ENCODE peak calls at places on chromosomes 5 and 9, in six cellular contexts. V is left ventricle myocardium inferior; P is CD4-positive, alpha-beta memory T cell; R is mesenchymal stem cell; Y is psoas muscle; E is cardiac muscle cell. U is an unnamed sample.

GRCh38 chr5:85334-85995 is 6.5 kb upstream of the PLEKHG4B start:
- DNase-seq in V (no peak), P (no peak), R (no peak), Y (no peak), E (no peak), U (no peak)

GRCh38 chr5:122736086-122736485 is 38.8 kb upstream of the SNX2 start:
- DNase-seq in V (no peak), P (no peak), R (no peak), Y (no peak), E (no peak), U (no peak)

GRCh38 chr5:38672059-38672791 is 115.8 kb upstream of the LIFR start:
- DNase-seq in V (no peak), P (no peak), R (peak; percentile 89), Y (no peak), E (peak; percentile 94), U (peak; percentile 39)

GRCh38 chr9:75866273-75866871 is 24.1 kb upstream of the PCSK5 start:
- DNase-seq in V (no peak), P (no peak), R (peak; percentile 49), Y (no peak), E (peak; percentile 66), U (peak; percentile 56)

GRCh38 chr9:22097712-22098111 is 88.6 kb upstream of the CDKN2B start:
- DNase-seq in V (no peak), P (no peak), R (peak; percentile 87), Y (no peak), E (peak; percentile 84), U (no peak)

GRCh38 chr9:82363666-82364065 is 375.1 kb downstream of the SPATA31D1 start:
- DNase-seq in V (no peak), P (no peak), R (no peak), Y (no peak), E (no peak), U (no peak)

GRCh38 chr9:18485691-18486090 is 11.7 kb downstream of the ADAMTSL1 start:
- DNase-seq in V (no peak), P (no peak), R (peak; percentile 40), Y (no peak), E (peak; percentile 53), U (no peak)

GRCh38 chr5:168734657-168735344 is 155.6 kb upstream of the PANK3 start:
- DNase-seq in V (peak; percentile 71), P (no peak), R (peak; percentile 8), Y (peak; percentile 87), E (peak; percentile 57), U (no peak)

GRCh38 chr9:25742241-25742640 is 64.0 kb upstream of the TUSC1 start:
- DNase-seq in V (no peak), P (no peak), R (no peak), Y (no peak), E (no peak), U (no peak)

GRCh38 chr5:177310757-177311173 is 933 bp downstream of the MXD3 start:
- DNase-seq in V (no peak), P (no peak), R (peak; percentile 43), Y (peak; percentile 54), E (peak; percentile 38), U (peak; percentile 45)

GRCh38 chr5:126139086-126139485 is 284.1 kb upstream of the GRAMD2B start:
- DNase-seq in V (no peak), P (no peak), R (no peak), Y (no peak), E (no peak), U (no peak)

GRCh38 chr5:65820373-65820772 is 98.4 kb downstream of the NLN start:
- DNase-seq in V (no peak), P (no peak), R (no peak), Y (no peak), E (no peak), U (peak; percentile 9)

GRCh38 chr9:130433168-130433946 is 11.4 kb upstream of the ASS1 start:
- DNase-seq in V (peak; percentile 44), P (no peak), R (peak; percentile 67), Y (peak; percentile 53), E (peak; percentile 69), U (peak; percentile 70)

GRCh38 chr5:105503950-105504349 is 1941.4 kb upstream of the NUDT12 start:
- DNase-seq in V (no peak), P (no peak), R (no peak), Y (no peak), E (no peak), U (no peak)

GRCh38 chr9:112849363-112849922 is 41.2 kb downstream of the SLC46A2 start:
- DNase-seq in V (no peak), P (no peak), R (no peak), Y (no peak), E (no peak), U (no peak)

GRCh38 chr9:121278535-121279169 is 10.7 kb downstream of the GSN start:
- DNase-seq in V (no peak), P (no peak), R (peak; percentile 98), Y (peak; percentile 73), E (peak; percentile 97), U (peak; percentile 86)

GRCh38 chr9:121718063-121718462 is 66.6 kb downstream of the DAB2IP start:
- DNase-seq in V (peak; percentile 58), P (no peak), R (no peak), Y (no peak), E (peak; percentile 44), U (no peak)

GRCh38 chr9:35660966-35661413 is 2.9 kb downstream of the CCDC107 start:
- DNase-seq in V (no peak), P (no peak), R (peak; percentile 64), Y (no peak), E (peak; percentile 42), U (peak; percentile 55)

GRCh38 chr9:35664531-35665470 is at the start of gene ARHGEF39:
- DNase-seq in V (peak; percentile 80), P (peak; percentile 72), R (peak; percentile 77), Y (peak; percentile 89), E (peak; percentile 79), U (peak; percentile 84)

GRCh38 chr9:35665471-35665818 is 450 bp upstream of the ARHGEF39 start:
- DNase-seq in V (no peak), P (no peak), R (no peak), Y (no peak), E (no peak), U (no peak)

GRCh38 chr9:35661756-35662350 is 3.1 kb downstream of the ARHGEF39 start:
- DNase-seq in V (no peak), P (peak; percentile 81), R (no peak), Y (no peak), E (no peak), U (no peak)

GRCh38 chr9:35662437-35662836 is 2.6 kb downstream of the ARHGEF39 start:
- DNase-seq in V (no peak), P (no peak), R (no peak), Y (no peak), E (no peak), U (no peak)
- H3K4me1 ChIP-seq in V (peaks cover 58% of the 10 kb centered on the region), P (peaks cover 73% of the 10 kb centered on the region), R (peaks cover 17% of the 10 kb centered on the region), Y (peaks cover 34% of the 10 kb centered on the region), E (peaks cover 19% of the 10 kb centered on the region), U (peaks cover 21% of the 10 kb centered on the region)

DNA sequence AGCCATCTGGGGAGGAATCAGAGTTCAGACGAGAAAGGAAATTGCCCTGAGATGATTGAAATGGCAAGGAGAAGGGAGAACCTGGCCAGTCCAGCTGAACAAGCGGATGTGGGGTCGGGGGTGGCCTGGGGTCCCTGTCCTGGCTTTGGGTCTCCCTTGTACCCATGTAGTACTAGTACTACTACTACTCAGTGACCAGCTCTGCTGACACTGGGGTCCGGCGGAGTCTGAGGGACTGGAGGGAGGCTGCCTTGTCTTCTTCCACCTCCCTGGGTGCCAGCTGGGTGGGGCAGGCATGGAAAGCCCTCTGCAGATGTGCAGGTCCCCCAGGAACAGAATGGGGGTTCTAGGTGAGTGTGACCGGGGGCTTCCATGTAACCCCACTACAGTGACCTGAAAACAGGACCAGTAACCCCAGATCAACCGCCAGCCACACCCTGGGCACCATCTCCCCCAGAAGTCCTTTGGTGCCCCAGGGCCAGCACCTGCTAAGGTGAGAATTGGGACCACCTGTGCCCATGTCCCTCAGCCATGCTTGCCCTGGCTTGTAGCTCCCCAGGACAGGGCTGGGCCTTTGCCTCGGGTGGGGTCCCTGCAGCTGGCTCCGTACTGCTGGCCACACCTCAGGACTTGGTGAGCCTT is 89.1 kb upstream of the COL5A1 start:
- DNase-seq in V (peak; percentile 5), P (no peak), R (no peak), Y (peak; percentile 27), E (no peak), U (no peak)
- H3K4me1 ChIP-seq in V (peaks cover 23% of the 10 kb centered on the region), P (no peaks in the 10 kb centered on the region), R (peaks cover 68% of the 10 kb centered on the region), Y (no peaks in the 10 kb centered on the region), E (no peaks in the 10 kb centered on the region), U (peaks cover 38% of the 10 kb centered on the region)

DNA sequence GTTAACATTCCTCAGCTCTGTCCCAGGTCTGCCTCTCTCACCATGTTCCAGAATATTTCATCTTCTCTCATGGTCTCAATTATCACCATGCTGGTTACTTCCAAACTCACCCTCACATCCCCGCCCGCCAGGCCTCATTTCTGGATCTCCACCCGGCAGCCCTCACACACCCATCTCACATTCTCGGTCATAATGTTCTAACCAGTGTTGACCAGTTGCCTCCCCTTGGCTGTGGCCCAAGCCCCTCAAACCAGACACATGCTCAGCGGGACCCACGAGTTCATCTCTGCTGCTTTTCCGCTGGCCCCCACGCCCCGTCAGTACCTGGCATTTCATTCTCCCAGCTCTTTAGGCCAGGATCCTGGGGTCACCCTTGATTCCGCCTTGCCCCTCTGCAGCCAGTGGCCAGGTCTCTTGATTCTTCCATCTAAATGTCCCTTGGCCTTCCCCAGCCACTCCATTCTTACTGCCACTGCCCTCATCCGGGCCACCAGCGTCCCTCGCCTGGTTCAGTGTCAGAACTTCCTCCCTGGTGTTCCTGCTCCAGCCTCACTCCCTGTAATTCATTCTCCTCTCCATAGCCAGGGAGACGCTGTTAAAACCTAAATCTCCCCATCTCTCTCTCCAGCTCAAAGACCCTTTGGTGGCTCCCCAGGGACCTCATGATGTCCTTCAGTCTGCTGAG is 141.7 kb downstream of the MVB12B start:
- DNase-seq in V (no peak), P (no peak), R (no peak), Y (no peak), E (no peak), U (no peak)
- H3K4me1 ChIP-seq in V (peaks cover 4% of the 10 kb centered on the region), P (peaks cover 55% of the 10 kb centered on the region), R (peaks cover 6% of the 10 kb centered on the region), Y (no peaks in the 10 kb centered on the region), E (no peaks in the 10 kb centered on the region), U (no peaks in the 10 kb centered on the region)

GRCh38 chr9:134633362-134634142 is 8.1 kb upstream of the COL5A1 start:
- DNase-seq in V (peak; percentile 6), P (no peak), R (no peak), Y (peak; percentile 26), E (no peak), U (no peak)

GRCh38 chr9:134634190-134634589 is 7.4 kb upstream of the COL5A1 start:
- DNase-seq in V (peak; percentile 12), P (no peak), R (no peak), Y (peak; percentile 19), E (no peak), U (no peak)

GRCh38 chr9:134636142-134636507 is 5.5 kb upstream of the COL5A1 start:
- DNase-seq in V (peak; percentile 8), P (no peak), R (no peak), Y (no peak), E (no peak), U (no peak)

GRCh38 chr9:134635431-134636141 is 6.0 kb upstream of the COL5A1 start:
- DNase-seq in V (peak; percentile 5), P (no peak), R (no peak), Y (no peak), E (no peak), U (no peak)

DNA sequence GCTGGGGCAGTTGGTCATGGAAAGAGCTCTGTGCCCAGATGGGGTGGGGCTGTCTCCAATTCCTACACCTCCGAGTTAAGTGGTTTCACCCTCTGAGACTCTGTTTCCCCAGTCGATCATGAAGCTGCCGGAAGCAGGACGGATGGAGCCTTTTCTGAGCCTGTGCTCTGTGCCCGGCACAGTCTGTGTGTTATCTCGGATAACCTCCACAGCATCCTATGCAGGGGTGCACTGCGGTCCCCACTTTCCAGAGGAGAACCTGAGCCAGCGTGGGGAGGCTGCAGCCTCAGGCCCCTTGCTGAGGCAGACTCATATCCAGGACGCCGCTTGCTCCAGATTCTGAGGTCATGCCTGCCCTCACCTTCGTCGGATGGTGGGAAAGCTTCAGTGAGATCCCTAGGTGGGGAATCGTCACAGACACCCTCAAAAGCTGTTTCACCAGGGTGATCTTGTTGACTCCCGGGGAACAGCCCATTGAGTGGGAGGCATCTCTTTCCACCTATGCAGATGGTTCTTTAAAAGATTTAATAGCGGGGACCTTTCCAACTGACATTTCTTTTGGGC is 6.9 kb upstream of the COL5A1 start:
- DNase-seq in V (peak; percentile 0), P (no peak), R (no peak), Y (peak; percentile 34), E (no peak), U (no peak)
- H3K4me1 ChIP-seq in V (no peaks in the 10 kb centered on the region), P (no peaks in the 10 kb centered on the region), R (peaks cover 21% of the 10 kb centered on the region), Y (no peaks in the 10 kb centered on the region), E (no peaks in the 10 kb centered on the region), U (no peaks in the 10 kb centered on the region)

U was measured in A673.